ENCODE peak calls at places on chromosome 5, in four cellular contexts. D is IMR-90, W is mesendoderm, L is H9. A is an unnamed sample.

GRCh38 chr5:78745985-78746384 is 97.4 kb upstream of the LHFPL2 start:
- DNase-seq in D (no peak), W (no peak), L (no peak), A (no peak)

GRCh38 chr5:56733580-56733979 is 81.8 kb upstream of the MAP3K1 start:
- DNase-seq in D (no peak), W (no peak), L (no peak), A (no peak)

GRCh38 chr5:149581192-149581861 is at the start of gene ARHGEF37:
- DNase-seq in D (no peak), W (peak), L (peak), A (peak)

GRCh38 chr5:181187500-181188213 is 17.3 kb downstream of the TRIM7 start:
- DNase-seq in D (peak), W (peak), L (peak), A (peak)

GRCh38 chr5:55037046-55037771 is 13.2 kb downstream of the GZMK start:
- DNase-seq in D (no peak), W (peak), L (peak), A (no peak)

GRCh38 chr5:109611505-109611904 is 78.2 kb upstream of the MAN2A1 start:
- DNase-seq in D (no peak), W (no peak), L (no peak), A (no peak)

GRCh38 chr5:176535101-176535654 is 2.0 kb downstream of the RNF44 start:
- DNase-seq in D (peak), W (peak), L (no peak), A (no peak)

GRCh38 chr5:15734058-15734457 is 234.1 kb downstream of the FBXL7 start:
- DNase-seq in D (no peak), W (no peak), L (no peak), A (no peak)

GRCh38 chr5:64767959-64768357 is 533 bp downstream of the SREK1IP1 start:
- DNase-seq in D (peak), W (no peak), L (peak), A (no peak)

GRCh38 chr5:72508241-72509170 is 1.3 kb upstream of the ZNF366 start:
- DNase-seq in D (no peak), W (no peak), L (no peak), A (no peak)

GRCh38 chr5:72506150-72506549 is 1.1 kb downstream of the ZNF366 start:
- DNase-seq in D (no peak), W (no peak), L (no peak), A (no peak)

GRCh38 chr5:72505539-72505938 is 1.7 kb downstream of the ZNF366 start:
- DNase-seq in D (no peak), W (no peak), L (no peak), A (no peak)

GRCh38 chr5:72509401-72509800 is 2.2 kb upstream of the ZNF366 start:
- DNase-seq in D (no peak), W (no peak), L (no peak), A (no peak)

DNA sequence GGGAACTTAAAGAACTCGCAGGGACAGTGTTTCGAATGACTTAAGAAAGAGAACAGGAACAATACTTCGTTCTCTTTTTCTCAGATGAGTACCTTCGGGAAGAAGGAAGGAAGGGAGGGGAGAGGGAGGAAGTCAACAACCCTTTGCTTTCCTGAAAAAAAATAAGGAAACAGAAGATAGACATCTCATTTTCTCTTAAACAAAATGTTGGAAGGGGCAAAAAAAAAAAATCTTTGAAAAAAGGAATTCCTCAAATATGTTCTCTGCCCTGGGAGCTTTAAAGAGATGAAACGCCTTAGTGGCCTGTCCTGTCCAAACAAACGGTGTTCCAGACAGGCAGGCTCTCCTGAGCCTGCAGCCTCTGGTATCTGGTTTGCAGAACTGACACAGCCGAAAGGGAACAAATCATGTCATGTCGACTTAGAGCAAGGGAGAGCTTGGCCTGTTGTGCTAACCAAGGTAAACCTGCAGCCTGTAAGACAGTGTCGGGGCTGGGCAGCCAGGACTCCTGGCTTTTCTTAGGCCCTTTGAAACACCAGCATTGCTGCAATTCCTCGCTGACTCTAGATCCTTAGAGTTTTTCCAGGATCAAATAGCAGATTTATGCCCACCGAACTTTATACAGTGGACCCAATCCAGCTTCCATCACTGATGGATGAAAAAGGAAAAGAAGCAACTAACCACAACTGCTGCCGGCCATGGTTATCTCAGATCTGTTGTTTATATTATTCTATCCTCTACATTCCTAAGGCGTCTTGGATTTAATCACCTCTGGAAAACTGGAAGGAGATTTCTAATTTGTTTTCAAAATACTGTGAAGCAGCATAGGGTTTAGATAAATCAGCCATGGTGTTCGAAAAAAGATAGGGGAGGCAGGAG is at the start of gene ZNF366:
- DNase-seq in D (peak), W (no peak), L (no peak), A (no peak)
- H2BK120ac ChIP-seq in D (peak), W (no peak), L (no peak), A (no peak)

DNA sequence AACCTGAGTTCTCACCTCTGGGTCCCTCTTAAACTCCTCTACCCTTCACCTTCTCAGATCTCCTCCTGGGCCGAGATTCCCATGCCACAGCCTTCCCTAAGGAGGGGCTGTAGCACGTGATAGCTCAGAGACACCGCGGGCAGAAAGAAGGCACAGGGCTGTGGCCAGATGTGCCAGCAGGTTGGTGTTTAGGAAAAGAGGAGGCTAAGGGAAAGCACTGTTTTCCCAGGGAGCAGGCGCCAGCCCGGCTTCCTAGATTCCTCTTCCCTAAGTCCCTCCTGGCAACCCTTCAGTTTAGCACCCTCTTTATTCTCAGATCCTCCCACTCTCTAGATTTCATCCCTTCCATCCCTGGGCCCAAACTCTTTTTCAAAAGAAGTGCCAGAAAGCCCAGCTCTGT is 59.4 kb upstream of the CCNG1 start:
- DNase-seq in D (no peak), W (no peak), L (peak), A (no peak)
- H2BK120ac ChIP-seq in D (no peak), W (no peak), L (no peak), A (no peak)

GRCh38 chr5:154523104-154523503 is 45.1 kb upstream of the HAND1 start:
- DNase-seq in D (no peak), W (no peak), L (no peak), A (no peak)

GRCh38 chr5:154522284-154522683 is 44.3 kb upstream of the HAND1 start:
- DNase-seq in D (no peak), W (no peak), L (no peak), A (no peak)

GRCh38 chr5:154524846-154525245 is 46.8 kb upstream of the HAND1 start:
- DNase-seq in D (no peak), W (no peak), L (no peak), A (no peak)

GRCh38 chr5:154524181-154524580 is 46.2 kb upstream of the HAND1 start:
- DNase-seq in D (no peak), W (peak), L (no peak), A (no peak)

GRCh38 chr5:154523704-154524103 is 45.7 kb upstream of the HAND1 start:
- DNase-seq in D (no peak), W (peak), L (no peak), A (no peak)
- H2BK120ac ChIP-seq in D (no peak), W (no peak), L (no peak), A (no peak)

GRCh38 chr5:151155777-151156731 is 1.5 kb downstream of the ANXA6 start:
- DNase-seq in D (peak), W (peak), L (no peak), A (no peak)
- H2BK120ac ChIP-seq in D (peak), W (no peak), L (no peak), A (no peak)

A was measured in neuronal stem cell.